ENCODE peak calls at places on chromosomes 4 and X, in eight cellular contexts. One of them, this sample, is unnamed. For H3K27me3, the result is how much of the 10 kb centered on the place peaks cover.

GRCh38 chr4:130808492-130808891 is 1712.5 kb downstream of the C4orf33 start:
- DNase-seq in PC-3: peak
- DNase-seq in A673: peak
- DNase-seq in uterus: no peak
- DNase-seq in dorsolateral prefrontal cortex: no peak
- DNase-seq in ovary: no peak
- DNase-seq in SK-N-SH: peak
- DNase-seq in upper lobe of left lung: no peak
- DNase-seq in this sample: peak

GRCh38 chr4:100061835-100062234 is 111.8 kb upstream of the H2AZ1 start:
- DNase-seq in PC-3: peak
- DNase-seq in A673: no peak
- DNase-seq in uterus: no peak
- DNase-seq in dorsolateral prefrontal cortex: no peak
- DNase-seq in ovary: no peak
- DNase-seq in SK-N-SH: no peak
- DNase-seq in upper lobe of left lung: no peak
- DNase-seq in this sample: peak

GRCh38 chrX:39536165-39536564 is 561.6 kb downstream of the BCOR start:
- DNase-seq in PC-3: no peak
- DNase-seq in A673: no peak
- DNase-seq in uterus: no peak
- DNase-seq in dorsolateral prefrontal cortex: no peak
- DNase-seq in ovary: no peak
- DNase-seq in SK-N-SH: no peak
- DNase-seq in upper lobe of left lung: no peak
- DNase-seq in this sample: no peak

GRCh38 chr4:177489847-177490246 is 47.6 kb upstream of the AGA start:
- DNase-seq in PC-3: no peak
- DNase-seq in A673: no peak
- DNase-seq in uterus: no peak
- DNase-seq in dorsolateral prefrontal cortex: no peak
- DNase-seq in ovary: no peak
- DNase-seq in SK-N-SH: no peak
- DNase-seq in upper lobe of left lung: no peak
- DNase-seq in this sample: peak

GRCh38 chrX:23926015-23926414 is 18.2 kb downstream of the CXorf58 start:
- DNase-seq in PC-3: no peak
- DNase-seq in A673: no peak
- DNase-seq in uterus: no peak
- DNase-seq in dorsolateral prefrontal cortex: no peak
- DNase-seq in ovary: no peak
- DNase-seq in SK-N-SH: no peak
- DNase-seq in upper lobe of left lung: no peak
- DNase-seq in this sample: no peak

GRCh38 chrX:145825896-145826295 is 8.3 kb downstream of the SLITRK2 start:
- DNase-seq in PC-3: peak
- DNase-seq in A673: peak
- DNase-seq in uterus: no peak
- DNase-seq in dorsolateral prefrontal cortex: no peak
- DNase-seq in ovary: no peak
- DNase-seq in SK-N-SH: no peak
- DNase-seq in upper lobe of left lung: no peak
- DNase-seq in this sample: peak

GRCh38 chr4:14151099-14151498 is 523.6 kb upstream of the BOD1L1 start:
- DNase-seq in PC-3: no peak
- DNase-seq in A673: no peak
- DNase-seq in uterus: no peak
- DNase-seq in dorsolateral prefrontal cortex: no peak
- DNase-seq in ovary: no peak
- DNase-seq in SK-N-SH: no peak
- DNase-seq in upper lobe of left lung: no peak
- DNase-seq in this sample: no peak

GRCh38 chr4:40963912-40964478 is 214.2 kb downstream of the NSUN7 start:
- DNase-seq in PC-3: peak
- DNase-seq in A673: no peak
- DNase-seq in uterus: no peak
- DNase-seq in dorsolateral prefrontal cortex: no peak
- DNase-seq in ovary: no peak
- DNase-seq in SK-N-SH: no peak
- DNase-seq in upper lobe of left lung: no peak
- DNase-seq in this sample: peak

GRCh38 chrX:22063284-22063683 is 31.2 kb downstream of the PHEX start:
- DNase-seq in PC-3: no peak
- DNase-seq in A673: no peak
- DNase-seq in uterus: peak
- DNase-seq in dorsolateral prefrontal cortex: no peak
- DNase-seq in ovary: no peak
- DNase-seq in SK-N-SH: no peak
- DNase-seq in upper lobe of left lung: no peak
- DNase-seq in this sample: no peak

GRCh38 chrX:39519213-39519544 is 578.6 kb downstream of the BCOR start:
- DNase-seq in PC-3: peak
- DNase-seq in A673: peak
- DNase-seq in uterus: peak
- DNase-seq in dorsolateral prefrontal cortex: no peak
- DNase-seq in ovary: peak
- DNase-seq in SK-N-SH: peak
- DNase-seq in upper lobe of left lung: no peak
- DNase-seq in this sample: peak

GRCh38 chr4:6858997-6859396 is 50.6 kb upstream of the TBC1D14 start:
- DNase-seq in PC-3: no peak
- DNase-seq in A673: no peak
- DNase-seq in uterus: no peak
- DNase-seq in dorsolateral prefrontal cortex: no peak
- DNase-seq in ovary: no peak
- DNase-seq in SK-N-SH: no peak
- DNase-seq in upper lobe of left lung: no peak
- DNase-seq in this sample: no peak

DNA sequence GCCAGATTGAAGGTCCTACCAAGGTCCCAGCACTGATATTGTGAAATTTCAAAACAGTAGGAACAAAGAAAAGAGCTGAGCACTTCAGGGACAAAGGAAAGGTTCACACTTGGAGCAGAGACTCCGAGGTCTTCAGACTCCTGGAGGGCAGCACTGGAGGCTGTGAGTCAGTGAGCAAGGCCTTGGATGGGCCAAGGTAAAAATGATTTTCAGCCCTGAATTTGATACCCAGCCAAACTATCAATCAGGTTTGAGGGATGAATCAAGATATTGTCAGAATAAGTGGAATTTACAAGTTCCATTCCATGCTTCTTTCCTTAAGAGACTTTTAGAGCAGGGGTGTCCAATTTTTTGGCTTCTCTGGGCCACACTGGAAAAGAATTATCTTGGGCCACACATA is 111.7 kb downstream of the ADRA2C start:
- DNase-seq in PC-3: no peak
- DNase-seq in A673: no peak
- DNase-seq in uterus: no peak
- DNase-seq in dorsolateral prefrontal cortex: no peak
- DNase-seq in ovary: no peak
- DNase-seq in SK-N-SH: no peak
- DNase-seq in upper lobe of left lung: no peak
- DNase-seq in this sample: no peak
- H3K27me3 ChIP-seq in PC-3: under half
- H3K27me3 ChIP-seq in A673: under half
- H3K27me3 ChIP-seq in uterus: under half
- H3K27me3 ChIP-seq in dorsolateral prefrontal cortex: half or more
- H3K27me3 ChIP-seq in ovary: under half
- H3K27me3 ChIP-seq in SK-N-SH: under half
- H3K27me3 ChIP-seq in upper lobe of left lung: under half
- H3K27me3 ChIP-seq in this sample: under half

GRCh38 chr4:73853246-73853704 is at the start of gene PF4V1:
- DNase-seq in PC-3: no peak
- DNase-seq in A673: no peak
- DNase-seq in uterus: no peak
- DNase-seq in dorsolateral prefrontal cortex: no peak
- DNase-seq in ovary: no peak
- DNase-seq in SK-N-SH: no peak
- DNase-seq in upper lobe of left lung: peak
- DNase-seq in this sample: no peak

GRCh38 chr4:73853718-73854473 is 800 bp downstream of the PF4V1 start:
- DNase-seq in PC-3: no peak
- DNase-seq in A673: no peak
- DNase-seq in uterus: no peak
- DNase-seq in dorsolateral prefrontal cortex: no peak
- DNase-seq in ovary: no peak
- DNase-seq in SK-N-SH: no peak
- DNase-seq in upper lobe of left lung: no peak
- DNase-seq in this sample: no peak

GRCh38 chr4:73850261-73850970 is 2.7 kb upstream of the PF4V1 start:
- DNase-seq in PC-3: peak
- DNase-seq in A673: no peak
- DNase-seq in uterus: no peak
- DNase-seq in dorsolateral prefrontal cortex: no peak
- DNase-seq in ovary: no peak
- DNase-seq in SK-N-SH: no peak
- DNase-seq in upper lobe of left lung: no peak
- DNase-seq in this sample: no peak

GRCh38 chr4:73851293-73851692 is 1.8 kb upstream of the PF4V1 start:
- DNase-seq in PC-3: no peak
- DNase-seq in A673: no peak
- DNase-seq in uterus: no peak
- DNase-seq in dorsolateral prefrontal cortex: no peak
- DNase-seq in ovary: no peak
- DNase-seq in SK-N-SH: no peak
- DNase-seq in upper lobe of left lung: no peak
- DNase-seq in this sample: no peak

GRCh38 chr4:73852771-73853170 is 325 bp upstream of the PF4V1 start:
- DNase-seq in PC-3: no peak
- DNase-seq in A673: no peak
- DNase-seq in uterus: no peak
- DNase-seq in dorsolateral prefrontal cortex: no peak
- DNase-seq in ovary: no peak
- DNase-seq in SK-N-SH: no peak
- DNase-seq in upper lobe of left lung: no peak
- DNase-seq in this sample: no peak
- H3K27me3 ChIP-seq in PC-3: under half
- H3K27me3 ChIP-seq in A673: under half
- H3K27me3 ChIP-seq in uterus: under half
- H3K27me3 ChIP-seq in dorsolateral prefrontal cortex: under half
- H3K27me3 ChIP-seq in ovary: under half
- H3K27me3 ChIP-seq in SK-N-SH: under half
- H3K27me3 ChIP-seq in upper lobe of left lung: under half
- H3K27me3 ChIP-seq in this sample: under half

DNA sequence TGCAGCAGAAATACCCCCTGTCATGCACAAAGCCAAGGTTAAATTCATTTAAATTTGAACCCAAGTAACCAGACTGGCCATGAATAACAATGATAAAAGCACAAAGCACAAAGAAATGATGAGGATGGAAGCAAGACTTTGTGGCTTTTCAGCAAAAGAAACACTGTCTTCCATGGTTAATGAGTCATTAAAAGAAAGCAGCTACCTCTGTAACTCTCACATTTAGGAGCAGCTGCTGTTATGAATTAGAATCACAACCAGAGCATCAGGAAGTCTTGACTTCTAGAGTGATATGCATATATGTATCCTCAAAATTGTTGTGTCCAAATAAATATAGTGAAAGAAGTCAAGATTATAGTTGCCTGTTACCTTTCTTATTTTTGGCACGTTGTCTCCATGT is 70.7 kb upstream of the RPS6KA6 start:
- DNase-seq in PC-3: no peak
- DNase-seq in A673: no peak
- DNase-seq in uterus: no peak
- DNase-seq in dorsolateral prefrontal cortex: no peak
- DNase-seq in ovary: no peak
- DNase-seq in SK-N-SH: no peak
- DNase-seq in upper lobe of left lung: no peak
- DNase-seq in this sample: no peak
- H3K27me3 ChIP-seq in PC-3: under half
- H3K27me3 ChIP-seq in A673: under half
- H3K27me3 ChIP-seq in uterus: under half
- H3K27me3 ChIP-seq in dorsolateral prefrontal cortex: under half
- H3K27me3 ChIP-seq in ovary: under half
- H3K27me3 ChIP-seq in SK-N-SH: under half
- H3K27me3 ChIP-seq in upper lobe of left lung: under half
- H3K27me3 ChIP-seq in this sample: under half

GRCh38 chr4:173506780-173507211 is 23.2 kb downstream of the HAND2 start:
- DNase-seq in PC-3: no peak
- DNase-seq in A673: no peak
- DNase-seq in uterus: peak
- DNase-seq in dorsolateral prefrontal cortex: no peak
- DNase-seq in ovary: no peak
- DNase-seq in SK-N-SH: peak
- DNase-seq in upper lobe of left lung: peak
- DNase-seq in this sample: no peak
- H3K27me3 ChIP-seq in PC-3: under half
- H3K27me3 ChIP-seq in A673: under half
- H3K27me3 ChIP-seq in uterus: under half
- H3K27me3 ChIP-seq in dorsolateral prefrontal cortex: half or more
- H3K27me3 ChIP-seq in ovary: under half
- H3K27me3 ChIP-seq in SK-N-SH: under half
- H3K27me3 ChIP-seq in upper lobe of left lung: under half
- H3K27me3 ChIP-seq in this sample: under half

GRCh38 chr4:110619001-110619350 is 3.9 kb downstream of the PITX2 start:
- DNase-seq in PC-3: no peak
- DNase-seq in A673: no peak
- DNase-seq in uterus: no peak
- DNase-seq in dorsolateral prefrontal cortex: no peak
- DNase-seq in ovary: no peak
- DNase-seq in SK-N-SH: no peak
- DNase-seq in upper lobe of left lung: no peak
- DNase-seq in this sample: no peak
- H3K27me3 ChIP-seq in PC-3: half or more
- H3K27me3 ChIP-seq in A673: under half
- H3K27me3 ChIP-seq in uterus: half or more
- H3K27me3 ChIP-seq in dorsolateral prefrontal cortex: half or more
- H3K27me3 ChIP-seq in ovary: under half
- H3K27me3 ChIP-seq in SK-N-SH: half or more
- H3K27me3 ChIP-seq in upper lobe of left lung: under half
- H3K27me3 ChIP-seq in this sample: under half

DNA sequence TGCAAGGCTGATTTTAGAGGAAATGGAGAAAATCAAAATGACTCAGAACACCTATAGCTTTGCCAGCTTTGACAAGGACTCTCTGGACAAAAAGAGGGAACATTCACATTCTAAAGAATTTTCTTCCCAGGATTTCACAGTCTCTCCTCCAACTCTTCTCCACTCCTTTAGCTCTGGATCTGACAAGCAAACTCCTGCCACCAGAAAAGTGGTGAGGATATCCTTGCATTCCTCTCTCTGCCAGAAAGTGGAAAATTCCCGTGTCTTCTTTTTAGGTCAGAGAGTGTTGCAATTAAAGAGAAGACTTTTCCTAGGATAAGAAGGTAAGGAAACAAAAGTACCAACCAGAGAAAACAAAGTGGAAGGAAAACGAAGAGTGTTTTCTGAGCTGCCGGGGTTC is 16.1 kb upstream of the PDGFRA start:
- DNase-seq in PC-3: no peak
- DNase-seq in A673: no peak
- DNase-seq in uterus: no peak
- DNase-seq in dorsolateral prefrontal cortex: no peak
- DNase-seq in ovary: no peak
- DNase-seq in SK-N-SH: no peak
- DNase-seq in upper lobe of left lung: no peak
- DNase-seq in this sample: no peak
- H3K27me3 ChIP-seq in PC-3: under half
- H3K27me3 ChIP-seq in A673: under half
- H3K27me3 ChIP-seq in uterus: under half
- H3K27me3 ChIP-seq in dorsolateral prefrontal cortex: under half
- H3K27me3 ChIP-seq in ovary: under half
- H3K27me3 ChIP-seq in SK-N-SH: under half
- H3K27me3 ChIP-seq in upper lobe of left lung: under half
- H3K27me3 ChIP-seq in this sample: under half